ENCODE peak calls at places on chromosome 21, in five cellular contexts. One of them, this sample, is unnamed.
A peak's percentile ranks its signal among the peaks of the same experiment; 100 is the strongest.

GRCh38 chr21:32412998-32413504 is 545 bp downstream of the EVA1C start:
- DNase-seq in HCT116: no peak
- DNase-seq in GM12878: no peak
- DNase-seq in H1: no peak
- DNase-seq in K562: no peak
- DNase-seq in this sample: no peak

GRCh38 chr21:30152792-30153191 is 13.8 kb downstream of the CLDN17 start:
- DNase-seq in HCT116: no peak
- DNase-seq in GM12878: no peak
- DNase-seq in H1: no peak
- DNase-seq in K562: no peak
- DNase-seq in this sample: no peak

GRCh38 chr21:30194701-30195299 is 21.1 kb downstream of the CLDN8 start:
- DNase-seq in HCT116: no peak
- DNase-seq in GM12878: no peak
- DNase-seq in H1: no peak
- DNase-seq in K562: peak; percentile 37
- DNase-seq in this sample: peak; percentile 83

GRCh38 chr21:36859744-36860501 is 106.5 kb downstream of the HLCS start:
- DNase-seq in HCT116: no peak
- DNase-seq in GM12878: no peak
- DNase-seq in H1: peak; percentile 83
- DNase-seq in K562: peak; percentile 96
- DNase-seq in this sample: peak; percentile 39

GRCh38 chr21:46052703-46053651 is 44.9 kb upstream of the COL6A2 start:
- DNase-seq in HCT116: peak; percentile 33
- DNase-seq in GM12878: no peak
- DNase-seq in H1: no peak
- DNase-seq in K562: no peak
- DNase-seq in this sample: no peak

GRCh38 chr21:39630191-39630591 is 17.5 kb downstream of the B3GALT5 start:
- DNase-seq in HCT116: peak; percentile 68
- DNase-seq in GM12878: no peak
- DNase-seq in H1: no peak
- DNase-seq in K562: no peak
- DNase-seq in this sample: no peak

GRCh38 chr21:36193200-36193599 is 36.6 kb downstream of the DOP1B start:
- DNase-seq in HCT116: no peak
- DNase-seq in GM12878: no peak
- DNase-seq in H1: no peak
- DNase-seq in K562: no peak
- DNase-seq in this sample: no peak

GRCh38 chr21:34526236-34526617 is 14.2 kb upstream of the KCNE1 start:
- DNase-seq in HCT116: no peak
- DNase-seq in GM12878: no peak
- DNase-seq in H1: no peak
- DNase-seq in K562: no peak
- DNase-seq in this sample: no peak

GRCh38 chr21:46079357-46080170 is 18.3 kb upstream of the COL6A2 start:
- DNase-seq in HCT116: no peak
- DNase-seq in GM12878: no peak
- DNase-seq in H1: no peak
- DNase-seq in K562: no peak
- DNase-seq in this sample: no peak

GRCh38 chr21:31284797-31285397 is 59.2 kb downstream of the TIAM1 start:
- DNase-seq in HCT116: peak; percentile 58
- DNase-seq in GM12878: no peak
- DNase-seq in H1: no peak
- DNase-seq in K562: no peak
- DNase-seq in this sample: no peak

GRCh38 chr21:25243809-25244208 is 363.5 kb downstream of the MRPL39 start:
- DNase-seq in HCT116: no peak
- DNase-seq in GM12878: no peak
- DNase-seq in H1: no peak
- DNase-seq in K562: no peak
- DNase-seq in this sample: no peak

GRCh38 chr21:33901421-33902288 is 13.9 kb downstream of the ATP5PO start:
- DNase-seq in HCT116: peak; percentile 38
- DNase-seq in GM12878: no peak
- DNase-seq in H1: peak; percentile 61
- DNase-seq in K562: peak; percentile 44
- DNase-seq in this sample: peak; percentile 80

GRCh38 chr21:35163381-35163780 is 114.3 kb upstream of the RUNX1 start:
- DNase-seq in HCT116: no peak
- DNase-seq in GM12878: no peak
- DNase-seq in H1: no peak
- DNase-seq in K562: no peak
- DNase-seq in this sample: no peak

GRCh38 chr21:26845750-26846035 is 484 bp upstream of the ADAMTS1 start:
- DNase-seq in HCT116: no peak
- DNase-seq in GM12878: no peak
- DNase-seq in H1: no peak
- DNase-seq in K562: no peak
- DNase-seq in this sample: no peak

GRCh38 chr21:31892686-31893085 is 19.9 kb downstream of the HUNK start:
- DNase-seq in HCT116: no peak
- DNase-seq in GM12878: no peak
- DNase-seq in H1: no peak
- DNase-seq in K562: no peak
- DNase-seq in this sample: no peak

GRCh38 chr21:25639167-25639921 is at the start of gene JAM2:
- DNase-seq in HCT116: no peak
- DNase-seq in GM12878: no peak
- DNase-seq in H1: peak; percentile 79
- DNase-seq in K562: peak; percentile 19
- DNase-seq in this sample: peak; percentile 65

GRCh38 chr21:46639489-46640386 is 4.3 kb downstream of the PRMT2 start:
- DNase-seq in HCT116: no peak
- DNase-seq in GM12878: no peak
- DNase-seq in H1: no peak
- DNase-seq in K562: no peak
- DNase-seq in this sample: no peak

GRCh38 chr21:28614816-28615215 is 377.9 kb downstream of the LTN1 start:
- DNase-seq in HCT116: no peak
- DNase-seq in GM12878: no peak
- DNase-seq in H1: no peak
- DNase-seq in K562: no peak
- DNase-seq in this sample: no peak

GRCh38 chr21:18832081-18832670 is 428.6 kb upstream of the TMPRSS15 start:
- DNase-seq in HCT116: no peak
- DNase-seq in GM12878: no peak
- DNase-seq in H1: no peak
- DNase-seq in K562: no peak
- DNase-seq in this sample: no peak

GRCh38 chr21:25283720-25284119 is 323.6 kb downstream of the MRPL39 start:
- DNase-seq in HCT116: no peak
- DNase-seq in GM12878: no peak
- DNase-seq in H1: no peak
- DNase-seq in K562: no peak
- DNase-seq in this sample: peak; percentile 44

GRCh38 chr21:26013964-26014363 is 156.6 kb downstream of the APP start:
- DNase-seq in HCT116: no peak
- DNase-seq in GM12878: no peak
- DNase-seq in H1: no peak
- DNase-seq in K562: no peak
- DNase-seq in this sample: no peak

GRCh38 chr21:46298083-46298412 is 11.9 kb downstream of the YBEY start:
- DNase-seq in HCT116: no peak
- DNase-seq in GM12878: no peak
- DNase-seq in H1: no peak
- DNase-seq in K562: no peak
- DNase-seq in this sample: no peak

GRCh38 chr21:32597205-32597604 is 11.9 kb upstream of the TCP10L start:
- DNase-seq in HCT116: peak; percentile 77
- DNase-seq in GM12878: no peak
- DNase-seq in H1: no peak
- DNase-seq in K562: no peak
- DNase-seq in this sample: no peak

GRCh38 chr21:16376673-16377072 is 646.9 kb downstream of the USP25 start:
- DNase-seq in HCT116: no peak
- DNase-seq in GM12878: no peak
- DNase-seq in H1: no peak
- DNase-seq in K562: no peak
- DNase-seq in this sample: no peak

GRCh38 chr21:26653431-26653830 is 80.3 kb upstream of the CYYR1 start:
- DNase-seq in HCT116: no peak
- DNase-seq in GM12878: no peak
- DNase-seq in H1: no peak
- DNase-seq in K562: no peak
- DNase-seq in this sample: no peak

GRCh38 chr21:33027401-33028185 is 1.9 kb downstream of the OLIG2 start:
- DNase-seq in HCT116: no peak
- DNase-seq in GM12878: no peak
- DNase-seq in H1: peak; percentile 73
- DNase-seq in K562: no peak
- DNase-seq in this sample: no peak

GRCh38 chr21:28104346-28104745 is 888.3 kb downstream of the LTN1 start:
- DNase-seq in HCT116: no peak
- DNase-seq in GM12878: no peak
- DNase-seq in H1: no peak
- DNase-seq in K562: no peak
- DNase-seq in this sample: no peak

GRCh38 chr21:31394309-31394708 is 50.2 kb upstream of the TIAM1 start:
- DNase-seq in HCT116: no peak
- DNase-seq in GM12878: no peak
- DNase-seq in H1: no peak
- DNase-seq in K562: no peak
- DNase-seq in this sample: no peak

GRCh38 chr21:31133243-31133830 is 95.1 kb upstream of the KRTAP19-8 start:
- DNase-seq in HCT116: no peak
- DNase-seq in GM12878: no peak
- DNase-seq in H1: no peak
- DNase-seq in K562: no peak
- DNase-seq in this sample: no peak

GRCh38 chr21:36350282-36350910 is 30.4 kb downstream of the MORC3 start:
- DNase-seq in HCT116: no peak
- DNase-seq in GM12878: no peak
- DNase-seq in H1: no peak
- DNase-seq in K562: no peak
- DNase-seq in this sample: no peak

GRCh38 chr21:25188639-25189038 is 418.6 kb downstream of the MRPL39 start:
- DNase-seq in HCT116: no peak
- DNase-seq in GM12878: peak; percentile 88
- DNase-seq in H1: no peak
- DNase-seq in K562: no peak
- DNase-seq in this sample: no peak

GRCh38 chr21:32921632-32922230 is 104.0 kb upstream of the OLIG2 start:
- DNase-seq in HCT116: peak; percentile 29
- DNase-seq in GM12878: no peak
- DNase-seq in H1: peak; percentile 80
- DNase-seq in K562: peak; percentile 42
- DNase-seq in this sample: peak; percentile 65

GRCh38 chr21:38476385-38476784 is 21.9 kb downstream of the ERG start:
- DNase-seq in HCT116: no peak
- DNase-seq in GM12878: no peak
- DNase-seq in H1: no peak
- DNase-seq in K562: peak; percentile 34
- DNase-seq in this sample: no peak
- TF ChIP-seq ZNF274 in HCT116: no peak
- TF ChIP-seq ZNF274 in GM12878: no peak
- TF ChIP-seq ZNF274 in H1: no peak
- TF ChIP-seq ZNF274 in K562: no peak
- TF ChIP-seq ZNF274 in this sample: no peak

GRCh38 chr21:43937898-43938309 is 72.9 kb downstream of the AGPAT3 start:
- DNase-seq in HCT116: no peak
- DNase-seq in GM12878: peak; percentile 70
- DNase-seq in H1: no peak
- DNase-seq in K562: no peak
- DNase-seq in this sample: no peak
- H3K4me3 ChIP-seq in HCT116: no peak overlapping the region
- H3K4me3 ChIP-seq in GM12878: no peak overlapping the region
- H3K4me3 ChIP-seq in H1: no peak overlapping the region
- H3K4me3 ChIP-seq in K562: no peak overlapping the region
- H3K4me3 ChIP-seq in this sample: no peak overlapping the region

GRCh38 chr21:41716756-41717155 is 50.1 kb downstream of the RIPK4 start:
- DNase-seq in HCT116: no peak
- DNase-seq in GM12878: no peak
- DNase-seq in H1: no peak
- DNase-seq in K562: no peak
- DNase-seq in this sample: no peak
- H3K4me1 ChIP-seq in HCT116: no peaks in the 10 kb centered on the region
- H3K4me1 ChIP-seq in GM12878: no peaks in the 10 kb centered on the region
- H3K4me1 ChIP-seq in H1: no peaks in the 10 kb centered on the region
- H3K4me1 ChIP-seq in K562: peaks cover 4% of the 10 kb centered on the region
- H3K4me1 ChIP-seq in this sample: peaks cover 30% of the 10 kb centered on the region

GRCh38 chr21:15291621-15292266 is 226.9 kb upstream of the NRIP1 start:
- DNase-seq in HCT116: no peak
- DNase-seq in GM12878: no peak
- DNase-seq in H1: no peak
- DNase-seq in K562: no peak
- DNase-seq in this sample: no peak
- TF ChIP-seq ZNF274 in HCT116: no peak
- TF ChIP-seq ZNF274 in GM12878: no peak
- TF ChIP-seq ZNF274 in H1: no peak
- TF ChIP-seq ZNF274 in K562: no peak
- TF ChIP-seq ZNF274 in this sample: no peak

GRCh38 chr21:42061866-42062542 is 9.1 kb upstream of the UMODL1 start:
- DNase-seq in HCT116: no peak
- DNase-seq in GM12878: no peak
- DNase-seq in H1: no peak
- DNase-seq in K562: no peak
- DNase-seq in this sample: no peak
- H3K4me3 ChIP-seq in HCT116: no peak overlapping the region
- H3K4me3 ChIP-seq in GM12878: peak overlapping the region; percentile 8
- H3K4me3 ChIP-seq in H1: no peak overlapping the region
- H3K4me3 ChIP-seq in K562: no peak overlapping the region
- H3K4me3 ChIP-seq in this sample: no peak overlapping the region

GRCh38 chr21:17527711-17528110 is 14.9 kb downstream of the CXADR start:
- DNase-seq in HCT116: no peak
- DNase-seq in GM12878: no peak
- DNase-seq in H1: no peak
- DNase-seq in K562: no peak
- DNase-seq in this sample: no peak
- H3K4me1 ChIP-seq in HCT116: peaks cover 5% of the 10 kb centered on the region
- H3K4me1 ChIP-seq in GM12878: no peaks in the 10 kb centered on the region
- H3K4me1 ChIP-seq in H1: peaks cover 2% of the 10 kb centered on the region
- H3K4me1 ChIP-seq in K562: no peaks in the 10 kb centered on the region
- H3K4me1 ChIP-seq in this sample: peaks cover 2% of the 10 kb centered on the region

DNA sequence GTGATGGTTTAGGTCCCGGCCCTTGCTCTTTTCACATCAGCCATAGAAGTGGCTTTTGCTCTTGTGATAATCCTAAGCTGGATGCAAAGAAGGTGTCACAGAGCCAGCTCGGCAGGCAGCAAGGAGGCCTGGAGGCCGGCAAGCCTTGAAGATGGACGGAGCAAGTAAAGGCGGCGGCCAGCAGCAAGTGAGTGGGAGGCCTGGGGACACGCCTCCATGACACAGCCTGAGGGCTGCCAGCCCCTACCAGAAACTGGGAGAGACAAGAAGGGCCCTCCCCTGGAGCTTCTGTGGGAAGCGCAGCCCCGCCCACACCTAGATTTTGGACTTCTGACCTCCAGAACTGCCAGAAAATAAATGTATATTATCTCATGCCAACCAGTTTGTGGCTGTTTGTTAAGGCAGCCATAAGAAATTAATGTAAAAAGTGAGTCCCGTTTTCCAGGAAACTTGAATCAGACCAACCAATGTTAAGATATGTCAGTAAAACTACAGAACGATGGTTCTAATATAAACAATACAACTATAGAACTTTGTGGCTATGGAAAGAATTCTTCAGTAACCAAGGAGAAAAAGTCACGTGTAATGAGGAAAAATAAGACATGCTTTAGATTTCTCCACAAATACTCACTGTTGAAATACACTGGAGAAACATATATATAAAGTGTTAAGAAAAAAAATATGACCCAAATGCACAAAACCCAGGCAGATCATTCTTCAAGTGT is 49.9 kb downstream of the BACE2 start:
- DNase-seq in HCT116: no peak
- DNase-seq in GM12878: no peak
- DNase-seq in H1: no peak
- DNase-seq in K562: peak; percentile 51
- DNase-seq in this sample: no peak
- TF ChIP-seq ZNF274 in HCT116: no peak
- TF ChIP-seq ZNF274 in GM12878: no peak
- TF ChIP-seq ZNF274 in H1: no peak
- TF ChIP-seq ZNF274 in K562: no peak
- TF ChIP-seq ZNF274 in this sample: no peak